ENCODE peak calls at places on chromosomes 3 and 15, in six cellular contexts. A is CD8-positive, alpha-beta T cell; S is hepatocyte; N is uterus; L is upper lobe of right lung; V is neuronal stem cell. M is an unnamed sample.

GRCh38 chr3:146577662-146578061 is 27.5 kb downstream of the PLSCR5 start:
- DNase-seq in N (peak; percentile 45), V (no peak), S (peak; percentile 49), L (no peak), A (peak; percentile 29), M (peak; percentile 84)

GRCh38 chr3:54447427-54447826 is 325.1 kb downstream of the CACNA2D3 start:
- DNase-seq in S (no peak), V (no peak), L (no peak), A (no peak), N (no peak), M (no peak)

GRCh38 chr15:57384024-57384423 is 7.7 kb downstream of the CGNL1 start:
- DNase-seq in A (no peak), N (peak; percentile 57), L (no peak), S (no peak), V (no peak), M (peak; percentile 56)

GRCh38 chr3:14455571-14456317 is 53.3 kb downstream of the SLC6A6 start:
- DNase-seq in S (no peak), L (no peak), A (no peak), N (peak; percentile 52), V (no peak), M (no peak)

GRCh38 chr15:96336045-96336642 is 5.6 kb downstream of the NR2F2 start:
- DNase-seq in A (no peak), S (no peak), L (no peak), V (peak; percentile 57), N (no peak), M (no peak)

GRCh38 chr15:88752956-88753355 is 50.3 kb upstream of the ACAN start:
- DNase-seq in V (no peak), S (no peak), L (no peak), N (no peak), A (no peak), M (no peak)

GRCh38 chr15:33584797-33585196 is 274.0 kb downstream of the RYR3 start:
- DNase-seq in N (peak; percentile 22), A (no peak), L (no peak), V (no peak), S (no peak), M (peak; percentile 59)

GRCh38 chr15:70348581-70349344 is 251.0 kb upstream of the TLE3 start:
- DNase-seq in S (no peak), A (no peak), V (no peak), N (peak; percentile 41), L (peak; percentile 75), M (no peak)

GRCh38 chr3:152203677-152204076 is 65.1 kb upstream of the MBNL1 start:
- DNase-seq in L (no peak), N (no peak), V (no peak), S (no peak), A (no peak), M (no peak)

GRCh38 chr3:73225161-73225861 is 163.9 kb downstream of the EBLN2 start:
- DNase-seq in S (no peak), N (no peak), A (no peak), V (no peak), L (no peak), M (no peak)

GRCh38 chr3:44482721-44483120 is 5.3 kb upstream of the ZNF445 start:
- DNase-seq in S (no peak), N (no peak), A (no peak), V (no peak), L (no peak), M (no peak)

GRCh38 chr3:11717768-11718581 is 74.3 kb upstream of the VGLL4 start:
- DNase-seq in L (no peak), S (peak; percentile 35), V (no peak), N (peak; percentile 24), A (no peak), M (peak; percentile 19)

GRCh38 chr15:74179101-74179841 is 5.8 kb downstream of the ISLR start:
- DNase-seq in A (no peak), N (peak; percentile 94), V (no peak), S (peak; percentile 54), L (peak; percentile 69), M (no peak)

GRCh38 chr15:74182131-74182530 is 8.6 kb downstream of the ISLR start:
- DNase-seq in N (no peak), A (no peak), S (no peak), V (no peak), L (peak; percentile 38), M (no peak)

GRCh38 chr15:74178326-74179100 is 5.0 kb downstream of the ISLR start:
- DNase-seq in S (no peak), A (no peak), N (peak; percentile 18), L (peak; percentile 46), V (no peak), M (no peak)

GRCh38 chr15:74180689-74181602 is 7.4 kb downstream of the ISLR start:
- DNase-seq in S (no peak), V (no peak), L (peak; percentile 61), N (no peak), A (no peak), M (no peak)

GRCh38 chr15:74179983-74180688 is 6.6 kb downstream of the ISLR start:
- DNase-seq in L (peak; percentile 57), S (no peak), V (no peak), N (peak; percentile 48), A (no peak), M (peak; percentile 72)
- H3K4me1 ChIP-seq in L (peaks cover 11% of the 10 kb centered on the region), S (peaks cover 11% of the 10 kb centered on the region), V (peaks cover 9% of the 10 kb centered on the region), N (peaks cover 21% of the 10 kb centered on the region), A (no peaks in the 10 kb centered on the region), M (peaks cover 4% of the 10 kb centered on the region)

DNA sequence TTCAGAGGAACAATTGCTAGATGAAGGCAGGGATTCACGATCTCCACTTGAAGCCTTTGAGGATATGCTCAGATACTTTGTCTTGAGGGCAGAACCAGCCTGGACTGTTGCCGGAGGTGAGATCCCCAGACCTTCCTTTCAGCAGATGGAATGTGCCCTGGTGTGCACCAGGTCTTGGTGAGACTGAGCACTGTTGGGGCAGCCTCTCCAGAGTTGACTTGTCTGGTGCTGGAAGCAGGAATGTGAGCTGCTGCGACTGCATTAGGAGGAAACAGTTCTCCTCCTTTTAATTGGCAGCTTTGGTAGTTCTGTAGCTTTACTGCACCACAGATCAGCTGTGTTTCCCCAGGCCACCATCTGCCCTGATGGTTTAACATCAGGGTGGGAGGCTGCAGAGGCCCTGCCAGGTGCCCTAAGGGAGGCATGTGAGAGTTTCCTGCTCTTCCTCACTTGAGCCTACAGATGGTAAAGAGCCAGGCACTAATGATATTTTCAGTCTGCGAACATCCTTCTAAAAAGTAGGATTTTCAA is 58.5 kb downstream of the CTDSPL start:
- DNase-seq in S (no peak), A (no peak), L (no peak), V (no peak), N (no peak), M (no peak)
- H3K4me1 ChIP-seq in S (peaks cover 32% of the 10 kb centered on the region), A (no peaks in the 10 kb centered on the region), L (peaks cover 57% of the 10 kb centered on the region), V (peaks cover 18% of the 10 kb centered on the region), N (no peaks in the 10 kb centered on the region), M (peaks cover 29% of the 10 kb centered on the region)

GRCh38 chr3:172134352-172134751 is 95.0 kb downstream of the FNDC3B start:
- DNase-seq in S (no peak), V (no peak), L (no peak), N (no peak), A (no peak), M (no peak)

GRCh38 chr3:172135766-172136729 is 96.7 kb downstream of the FNDC3B start:
- DNase-seq in V (no peak), N (no peak), S (no peak), L (no peak), A (no peak), M (peak; percentile 79)

GRCh38 chr3:172137287-172138030 is 98.1 kb downstream of the FNDC3B start:
- DNase-seq in L (no peak), V (no peak), N (no peak), A (no peak), S (no peak), M (peak; percentile 65)

GRCh38 chr3:172133830-172134229 is 94.5 kb downstream of the FNDC3B start:
- DNase-seq in L (no peak), V (no peak), S (no peak), A (no peak), N (no peak), M (no peak)

DNA sequence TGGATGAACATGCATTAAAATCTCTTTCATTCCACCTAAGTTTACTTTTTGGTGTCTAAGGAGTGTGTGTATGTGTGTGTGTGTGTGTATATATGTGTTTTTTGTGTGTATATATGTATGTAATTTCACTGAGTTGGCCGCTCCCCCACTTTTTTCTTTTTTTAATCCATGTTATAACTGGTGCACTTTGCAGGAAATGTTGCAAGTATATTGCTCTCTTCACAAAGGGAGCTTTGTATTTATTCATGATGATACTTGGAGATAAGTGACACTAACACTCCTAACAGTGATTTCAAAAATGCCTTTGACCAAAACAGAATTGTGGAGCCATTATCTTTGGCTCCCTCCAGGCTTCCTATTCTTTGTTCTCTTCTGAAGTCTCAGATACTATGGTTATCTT is 95.8 kb downstream of the FNDC3B start:
- DNase-seq in N (no peak), V (no peak), A (no peak), S (no peak), L (no peak), M (no peak)
- H3K4me1 ChIP-seq in N (peaks cover 8% of the 10 kb centered on the region), V (peaks cover 10% of the 10 kb centered on the region), A (peaks cover 22% of the 10 kb centered on the region), S (peaks cover 51% of the 10 kb centered on the region), L (peaks cover 69% of the 10 kb centered on the region), M (peaks cover 28% of the 10 kb centered on the region)

GRCh38 chr3:66971891-66972551 is 26.1 kb upstream of the KBTBD8 start:
- DNase-seq in L (peak; percentile 76), V (peak; percentile 81), S (peak; percentile 90), A (peak; percentile 55), N (peak; percentile 66), M (peak; percentile 93)

GRCh38 chr3:66971245-66971644 is 26.9 kb upstream of the KBTBD8 start:
- DNase-seq in V (no peak), L (no peak), S (no peak), N (no peak), A (no peak), M (no peak)
- H3K4me1 ChIP-seq in V (peaks cover 2% of the 10 kb centered on the region), L (peaks cover 5% of the 10 kb centered on the region), S (no peaks in the 10 kb centered on the region), N (no peaks in the 10 kb centered on the region), A (peaks cover 8% of the 10 kb centered on the region), M (no peaks in the 10 kb centered on the region)

GRCh38 chr3:84141571-84141970 is 817.2 kb upstream of the CADM2 start:
- DNase-seq in S (no peak), N (no peak), V (no peak), L (no peak), A (no peak), M (no peak)
- H3K4me1 ChIP-seq in S (no peaks in the 10 kb centered on the region), N (no peaks in the 10 kb centered on the region), V (no peaks in the 10 kb centered on the region), L (no peaks in the 10 kb centered on the region), A (no peaks in the 10 kb centered on the region), M (no peaks in the 10 kb centered on the region)

GRCh38 chr3:52015431-52016256 is 19.9 kb upstream of the RPL29 start:
- DNase-seq in A (no peak), N (no peak), L (no peak), V (no peak), S (no peak), M (no peak)
- H3K4me1 ChIP-seq in A (no peaks in the 10 kb centered on the region), N (no peaks in the 10 kb centered on the region), L (peaks cover 12% of the 10 kb centered on the region), V (peaks cover 10% of the 10 kb centered on the region), S (no peaks in the 10 kb centered on the region), M (peaks cover 59% of the 10 kb centered on the region)

DNA sequence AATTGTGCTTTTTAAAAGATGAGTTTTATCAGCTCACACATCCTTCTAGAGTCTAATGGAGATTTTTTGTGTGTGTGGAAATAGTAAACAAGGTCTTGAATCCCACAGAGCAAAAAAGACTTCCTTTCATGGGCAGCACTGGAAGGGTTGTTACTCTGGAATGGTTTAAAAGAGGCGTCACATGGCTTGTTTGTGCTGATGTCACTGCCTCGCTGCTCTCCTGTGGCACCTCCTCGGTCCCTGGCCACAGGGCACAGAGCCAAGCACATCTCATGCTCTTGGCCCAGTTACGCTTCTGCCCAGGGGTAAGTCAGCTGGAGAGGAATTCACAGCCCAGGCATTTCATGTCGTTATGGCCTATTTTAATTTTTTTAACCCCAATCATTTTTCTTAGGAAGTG is 53.2 kb downstream of the PGPEP1L start:
- DNase-seq in V (no peak), L (no peak), S (no peak), A (no peak), N (peak; percentile 86), M (no peak)
- H3K4me1 ChIP-seq in V (no peaks in the 10 kb centered on the region), L (peaks cover 27% of the 10 kb centered on the region), S (no peaks in the 10 kb centered on the region), A (no peaks in the 10 kb centered on the region), N (peaks cover 6% of the 10 kb centered on the region), M (no peaks in the 10 kb centered on the region)

GRCh38 chr3:154236331-154236730 is 88.0 kb downstream of the DHX36 start:
- DNase-seq in A (no peak), L (no peak), N (no peak), V (no peak), S (no peak), M (no peak)
- H3K4me1 ChIP-seq in A (no peaks in the 10 kb centered on the region), L (peaks cover 5% of the 10 kb centered on the region), N (no peaks in the 10 kb centered on the region), V (peaks cover 9% of the 10 kb centered on the region), S (no peaks in the 10 kb centered on the region), M (no peaks in the 10 kb centered on the region)